ENCODE peak calls at places on chromosomes 2 and 18, in five cellular contexts. S is NB4, Q is ovary, M is K562, K is lower leg skin. N is an unnamed sample.

GRCh38 chr2:235849489-235849888 is 318.7 kb downstream of the GBX2 start:
- DNase-seq in Q (no peak), S (no peak), K (no peak), M (no peak), N (no peak)

GRCh38 chr2:30385327-30385726 is 61.7 kb upstream of the LCLAT1 start:
- DNase-seq in Q (no peak), M (no peak), S (peak), K (peak), N (no peak)

GRCh38 chr2:157572725-157573124 is 55.9 kb downstream of the ACVR1C start:
- DNase-seq in Q (no peak), S (peak), K (no peak), M (no peak), N (no peak)

GRCh38 chr2:6917071-6917760 is at the start of gene RNF144A:
- DNase-seq in S (peak), M (peak), K (no peak), Q (peak), N (no peak)

GRCh38 chr2:53490659-53491058 is 276.9 kb upstream of the CHAC2 start:
- DNase-seq in Q (peak), M (no peak), S (no peak), K (peak), N (no peak)

GRCh38 chr2:111186123-111186715 is 65.5 kb downstream of the BCL2L11 start:
- DNase-seq in K (peak), M (no peak), Q (no peak), S (no peak), N (no peak)

GRCh38 chr2:14256890-14257289 is 375.6 kb upstream of the LRATD1 start:
- DNase-seq in M (no peak), S (no peak), K (no peak), Q (no peak), N (no peak)

GRCh38 chr2:8282858-8283252 is 399.0 kb upstream of the ID2 start:
- DNase-seq in S (no peak), K (no peak), Q (no peak), M (no peak), N (no peak)

GRCh38 chr2:172704072-172704936 is 31.3 kb upstream of the RAPGEF4 start:
- DNase-seq in Q (no peak), M (peak), S (peak), K (no peak), N (no peak)

GRCh38 chr2:134711622-134712125 is 7.1 kb downstream of the TMEM163 start:
- DNase-seq in S (no peak), Q (no peak), K (no peak), M (no peak), N (no peak)

GRCh38 chr2:78351208-78351607 is 674.3 kb upstream of the REG3G start:
- DNase-seq in M (no peak), Q (no peak), S (peak), K (no peak), N (no peak)

GRCh38 chr18:62505669-62506494 is 16.9 kb upstream of the ZCCHC2 start:
- DNase-seq in K (no peak), Q (no peak), S (peak), M (no peak), N (no peak)

GRCh38 chr2:165825041-165825440 is 31.0 kb upstream of the GALNT3 start:
- DNase-seq in Q (peak), S (no peak), K (no peak), M (no peak), N (no peak)

GRCh38 chr18:32934201-32934600 is 161.4 kb upstream of the KLHL14 start:
- DNase-seq in S (no peak), Q (no peak), K (no peak), M (no peak), N (no peak)

GRCh38 chr2:120240901-120241429 is 11.7 kb upstream of the RALB start:
- DNase-seq in S (no peak), Q (no peak), K (no peak), M (no peak), N (no peak)

GRCh38 chr2:66576381-66577330 is 141.7 kb downstream of the MEIS1 start:
- DNase-seq in M (no peak), K (no peak), S (no peak), Q (peak), N (no peak)

GRCh38 chr2:230864605-230865323 is at the start of gene ITM2C:
- DNase-seq in K (no peak), S (peak), Q (peak), M (peak), N (no peak)

GRCh38 chr2:104702026-104702425 is 151.9 kb upstream of the POU3F3 start:
- DNase-seq in S (no peak), K (no peak), Q (no peak), M (no peak), N (no peak)

GRCh38 chr2:133848111-133848649 is 279.9 kb upstream of the NCKAP5 start:
- DNase-seq in M (no peak), S (no peak), K (no peak), Q (no peak), N (no peak)

GRCh38 chr2:176178271-176178806 is 10.1 kb upstream of the HOXD1 start:
- DNase-seq in Q (no peak), S (peak), K (peak), M (no peak), N (no peak)

GRCh38 chr18:71899707-71900483 is 644.2 kb downstream of the CBLN2 start:
- DNase-seq in M (no peak), S (no peak), Q (no peak), K (no peak), N (no peak)

DNA sequence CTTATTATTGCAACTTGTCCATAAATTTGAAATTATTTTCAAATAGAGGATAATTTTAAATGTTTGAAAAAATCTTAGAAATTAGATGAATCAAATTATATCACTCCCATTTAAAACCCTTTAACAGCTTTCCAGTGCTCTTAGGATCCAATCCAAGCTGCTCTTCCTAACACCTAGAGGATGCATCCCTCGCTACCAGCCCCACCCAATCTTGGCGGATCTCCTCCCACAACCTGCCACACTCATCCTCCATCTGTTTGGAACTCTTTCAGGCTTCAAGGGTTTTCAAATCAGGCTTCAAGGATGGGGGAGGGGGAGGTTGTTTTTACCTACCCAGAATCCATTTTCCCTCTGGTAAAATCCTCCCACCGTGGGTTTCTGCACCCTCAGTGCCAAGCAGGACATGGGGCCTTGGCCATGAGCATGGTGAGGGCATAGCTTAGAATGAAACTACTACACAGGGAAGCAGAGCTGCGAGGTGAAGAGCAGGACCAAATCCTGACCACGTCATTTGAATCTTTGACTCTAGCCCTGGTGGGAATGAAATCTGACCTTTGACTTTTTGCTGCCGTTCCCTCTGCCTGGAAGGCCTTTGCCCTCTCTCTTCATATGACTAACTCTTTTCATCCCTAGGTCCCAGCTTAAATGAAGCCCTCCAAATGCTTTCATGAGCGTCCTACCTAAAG is 113.0 kb upstream of the MAPRE2 start:
- DNase-seq in S (no peak), K (no peak), Q (no peak), M (no peak), N (no peak)
- TF ChIP-seq POLR2A in S (no peak), K (no peak), Q (no peak), M (no peak), N (no peak)

GRCh38 chr2:24570225-24570624 is 79.2 kb downstream of the NCOA1 start:
- DNase-seq in K (no peak), M (no peak), S (no peak), Q (no peak), N (no peak)
- H3K4me3 ChIP-seq in K (no peak), M (no peak), S (no peak), Q (no peak), N (no peak)

GRCh38 chr2:191351921-191352320 is 106.7 kb downstream of the MYO1B start:
- DNase-seq in Q (no peak), M (no peak), S (no peak), K (no peak), N (no peak)
- TF ChIP-seq POLR2A in Q (no peak), M (no peak), S (no peak), K (no peak), N (no peak)

GRCh38 chr2:70992945-70993688 is 1.6 kb downstream of the TEX261 start:
- DNase-seq in M (peak), Q (no peak), K (peak), S (peak), N (no peak)
- H3K4me3 ChIP-seq in M (peak), Q (peak), K (no peak), S (peak), N (peak)

DNA sequence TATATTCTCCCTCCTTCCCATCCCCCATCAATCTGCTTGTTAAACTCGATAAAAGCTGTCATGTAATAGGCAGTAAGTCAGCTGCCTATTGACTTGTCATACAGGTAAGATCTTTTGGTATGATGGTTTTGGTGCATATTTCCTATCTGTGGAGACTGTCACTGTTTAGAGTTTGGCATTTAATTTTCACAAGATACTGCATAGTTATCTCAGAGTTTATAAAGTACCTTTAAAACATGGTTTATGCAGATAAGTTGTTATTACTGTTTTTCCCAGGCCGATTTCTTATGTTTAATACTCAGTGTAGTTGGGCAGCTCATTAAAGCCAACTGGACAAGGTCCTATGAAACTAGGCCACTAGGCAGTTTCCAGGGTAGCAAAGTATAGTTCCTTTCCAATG is 222.1 kb downstream of the GALNT13 start:
- DNase-seq in S (no peak), Q (no peak), M (no peak), K (no peak), N (no peak)
- TF ChIP-seq POLR2A in S (no peak), Q (no peak), M (no peak), K (no peak), N (no peak)

N was measured in breast epithelium.